ENCODE peak calls at places on chromosomes 7 and 10, in six cellular contexts. H is GM23338; O is NCI-H226; S is activated T-helper 1 cell treated with anti-CD3 and anti-CD28 coated beads, Interleukin-2, amount 50 U/mL, for 16 hours; B is DMS153; U is smooth muscle cell of the brain vasculature. E is an unnamed sample.

GRCh38 chr10:106424076-106424475 is 740.4 kb downstream of the SORCS1 start:
- DNase-seq in H (no peak), O (no peak), S (no peak), B (no peak), U (no peak), E (no peak)

GRCh38 chr10:123565691-123566660 is 100.2 kb upstream of the GPR26 start:
- DNase-seq in H (no peak), O (no peak), S (no peak), B (no peak), U (no peak), E (no peak)

GRCh38 chr7:12519682-12520009 is 50.9 kb upstream of the SCIN start:
- DNase-seq in H (no peak), O (no peak), S (no peak), B (no peak), U (no peak), E (no peak)

GRCh38 chr7:96217147-96217546 is 104.8 kb downstream of the SLC25A13 start:
- DNase-seq in H (no peak), O (no peak), S (no peak), B (no peak), U (no peak), E (no peak)

GRCh38 chr7:128427289-128427891 is 17.6 kb upstream of the IMPDH1 start:
- DNase-seq in H (peak), O (no peak), S (no peak), B (peak), U (no peak), E (peak)

GRCh38 chr10:86402283-86402931 is 35.8 kb upstream of the GRID1 start:
- DNase-seq in H (peak), O (no peak), S (no peak), B (peak), U (no peak), E (no peak)

GRCh38 chr10:17984056-17984455 is 32.3 kb downstream of the SLC39A12 start:
- DNase-seq in H (no peak), O (peak), S (no peak), B (no peak), U (no peak), E (no peak)

GRCh38 chr7:79114875-79115274 is 338.6 kb downstream of the MAGI2 start:
- DNase-seq in H (peak), O (no peak), S (no peak), B (no peak), U (no peak), E (no peak)

GRCh38 chr10:30756151-30756550 is 126.6 kb upstream of the LYZL2 start:
- DNase-seq in H (no peak), O (no peak), S (no peak), B (no peak), U (no peak), E (no peak)

GRCh38 chr10:80540136-80540535 is 2.4 kb downstream of the SH2D4B start:
- DNase-seq in H (no peak), O (no peak), S (no peak), B (no peak), U (no peak), E (no peak)

GRCh38 chr10:45444022-45444421 is 70.0 kb downstream of the ALOX5 start:
- DNase-seq in H (no peak), O (no peak), S (no peak), B (no peak), U (no peak), E (no peak)

GRCh38 chr10:123643315-123643714 is 22.8 kb upstream of the GPR26 start:
- DNase-seq in H (peak), O (no peak), S (no peak), B (no peak), U (no peak), E (no peak)

GRCh38 chr7:72334066-72334465 is 78.1 kb downstream of the CALN1 start:
- DNase-seq in H (peak), O (no peak), S (no peak), B (no peak), U (no peak), E (no peak)

GRCh38 chr7:50393076-50393475 is 57.1 kb downstream of the FIGNL1 start:
- DNase-seq in H (no peak), O (no peak), S (peak), B (no peak), U (no peak), E (no peak)

GRCh38 chr7:111029574-111030357 is 61.2 kb upstream of the LRRN3 start:
- DNase-seq in H (no peak), O (no peak), S (no peak), B (no peak), U (peak), E (no peak)

GRCh38 chr10:100325164-100325563 is 4.9 kb downstream of the PKD2L1 start:
- DNase-seq in H (peak), O (no peak), S (no peak), B (no peak), U (no peak), E (no peak)

GRCh38 chr7:124328774-124329173 is 295.9 kb upstream of the TMEM229A start:
- DNase-seq in H (no peak), O (no peak), S (no peak), B (no peak), U (no peak), E (no peak)

GRCh38 chr10:132498562-132499366 is 38.8 kb upstream of the INPP5A start:
- DNase-seq in H (no peak), O (no peak), S (no peak), B (no peak), U (no peak), E (no peak)

GRCh38 chr10:33391611-33392010 is 57.1 kb upstream of the NRP1 start:
- DNase-seq in H (no peak), O (no peak), S (no peak), B (no peak), U (no peak), E (no peak)